ENCODE peak calls at places on chromosomes 2 and 18, in seven cellular contexts. L is IMR-90, Q is neuronal stem cell, M is mesenchymal stem cell, C is H9, N is trophoblast cell, A is H1. R is an unnamed sample.
A peak's percentile ranks its signal among the peaks of the same experiment; 100 is the strongest.

GRCh38 chr2:241150660-241151530 is 628 bp downstream of the PPP1R7 start:
- DNase-seq in L (peak; percentile 51), Q (no peak), M (peak; percentile 29), C (no peak), N (peak; percentile 4), A (no peak), R (no peak)

GRCh38 chr2:140624188-140624587 is 1506.6 kb downstream of the LRP1B start:
- DNase-seq in L (no peak), Q (no peak), M (no peak), C (no peak), N (no peak), A (no peak), R (no peak)

GRCh38 chr18:77376043-77376732 is 126.5 kb downstream of the GALR1 start:
- DNase-seq in L (no peak), Q (no peak), M (no peak), C (no peak), N (no peak), A (no peak), R (no peak)

GRCh38 chr2:176158306-176158643 is 1.2 kb downstream of the HOXD3 start:
- DNase-seq in L (no peak), Q (no peak), M (no peak), C (no peak), N (no peak), A (no peak), R (peak; percentile 58)

GRCh38 chr2:38178556-38179419 is 102.8 kb upstream of the CYP1B1 start:
- DNase-seq in L (peak; percentile 68), Q (no peak), M (peak; percentile 94), C (no peak), N (peak; percentile 75), A (no peak), R (peak; percentile 70)

GRCh38 chr18:56421641-56422040 is 216.8 kb downstream of the TXNL1 start:
- DNase-seq in L (no peak), Q (no peak), M (no peak), C (no peak), N (no peak), A (no peak), R (no peak)

GRCh38 chr2:29583104-29583503 is 338.3 kb downstream of the ALK start:
- DNase-seq in L (peak; percentile 54), Q (no peak), M (no peak), C (no peak), N (peak; percentile 3), A (no peak), R (no peak)

GRCh38 chr2:164314148-164314547 is 307.1 kb downstream of the GRB14 start:
- DNase-seq in L (no peak), Q (no peak), M (peak; percentile 57), C (no peak), N (no peak), A (no peak), R (no peak)

GRCh38 chr2:88666576-88666975 is 24.9 kb upstream of the RPIA start:
- DNase-seq in L (no peak), Q (no peak), M (no peak), C (peak; percentile 31), N (peak; percentile 33), A (no peak), R (peak; percentile 49)

GRCh38 chr2:134253804-134254203 is at the start of gene MGAT5:
- DNase-seq in L (no peak), Q (no peak), M (no peak), C (no peak), N (no peak), A (no peak), R (no peak)

GRCh38 chr2:134454426-134454825 is 200.6 kb downstream of the MGAT5 start:
- DNase-seq in L (no peak), Q (no peak), M (no peak), C (no peak), N (no peak), A (no peak), R (no peak)

GRCh38 chr2:176147790-176148496 is 3.4 kb upstream of the HOXD4 start:
- DNase-seq in L (no peak), Q (no peak), M (no peak), C (no peak), N (no peak), A (no peak), R (peak; percentile 52)

GRCh38 chr2:222038086-222038802 is 260.6 kb downstream of the PAX3 start:
- DNase-seq in L (peak; percentile 13), Q (no peak), M (peak; percentile 24), C (no peak), N (peak; percentile 50), A (no peak), R (peak; percentile 25)

GRCh38 chr2:28231110-28231621 is 161.5 kb upstream of the FOSL2 start:
- DNase-seq in L (peak; percentile 69), Q (no peak), M (peak; percentile 22), C (no peak), N (no peak), A (no peak), R (no peak)

GRCh38 chr2:44169155-44169898 is 652 bp downstream of the PPM1B start:
- DNase-seq in L (peak; percentile 37), Q (peak; percentile 21), M (peak; percentile 67), C (no peak), N (peak; percentile 55), A (no peak), R (peak; percentile 70)

GRCh38 chr2:174683392-174683759 is 80.9 kb downstream of the CHRNA1 start:
- DNase-seq in L (peak; percentile 52), Q (peak; percentile 20), M (peak; percentile 68), C (peak; percentile 39), N (no peak), A (no peak), R (peak; percentile 77)

GRCh38 chr2:219726916-219727315 is 99.5 kb downstream of the SLC4A3 start:
- DNase-seq in L (no peak), Q (no peak), M (no peak), C (peak; percentile 44), N (no peak), A (no peak), R (peak; percentile 74)

GRCh38 chr2:48496867-48497266 is 33.1 kb upstream of the STON1 start:
- DNase-seq in L (peak; percentile 82), Q (no peak), M (peak; percentile 90), C (no peak), N (no peak), A (no peak), R (peak; percentile 69)

GRCh38 chr18:46630160-46630559 is 26.9 kb downstream of the LOXHD1 start:
- DNase-seq in L (peak; percentile 2), Q (no peak), M (no peak), C (no peak), N (no peak), A (no peak), R (peak; percentile 35)

GRCh38 chr18:80106482-80107051 is 2.5 kb upstream of the ADNP2 start:
- DNase-seq in L (peak; percentile 22), Q (no peak), M (peak; percentile 64), C (no peak), N (peak; percentile 89), A (no peak), R (no peak)

GRCh38 chr2:196390243-196391148 is 219.1 kb upstream of the STK17B start:
- DNase-seq in L (no peak), Q (peak; percentile 6), M (no peak), C (no peak), N (peak; percentile 36), A (no peak), R (no peak)

GRCh38 chr2:10103179-10103578 is 19.4 kb upstream of the RRM2 start:
- DNase-seq in L (no peak), Q (no peak), M (no peak), C (no peak), N (no peak), A (no peak), R (no peak)

GRCh38 chr18:49400398-49401072 is 59.9 kb downstream of the DYM start:
- DNase-seq in L (peak; percentile 48), Q (no peak), M (peak; percentile 11), C (no peak), N (no peak), A (no peak), R (no peak)

GRCh38 chr18:80194874-80195570 is 52.3 kb downstream of the PARD6G start:
- DNase-seq in L (no peak), Q (no peak), M (no peak), C (no peak), N (no peak), A (no peak), R (no peak)

GRCh38 chr2:241841181-241842066 is 17.3 kb downstream of the PDCD1 start:
- DNase-seq in L (no peak), Q (no peak), M (no peak), C (peak; percentile 35), N (no peak), A (no peak), R (no peak)

DNA sequence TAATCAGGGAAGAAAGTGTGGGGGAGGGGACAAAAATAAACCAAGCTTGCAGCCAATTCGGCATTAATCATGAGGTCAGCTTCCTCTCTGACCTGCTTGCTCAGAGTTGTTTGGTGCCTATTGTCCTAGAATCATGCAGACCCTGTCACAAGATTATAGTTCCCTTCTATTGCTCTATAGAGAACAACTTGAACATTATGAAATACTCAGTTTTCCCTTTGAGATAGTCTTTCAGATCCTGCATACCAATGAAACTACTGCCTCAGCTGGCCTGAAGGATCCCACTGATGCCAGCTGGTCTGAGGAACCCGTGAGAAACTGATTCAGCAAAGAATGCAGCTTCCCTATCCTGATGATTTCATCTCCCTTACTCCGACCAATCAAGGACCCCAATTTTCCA is 955 bp upstream of the BBS5 start:
- DNase-seq in L (peak; percentile 58), Q (no peak), M (no peak), C (no peak), N (peak; percentile 30), A (no peak), R (peak; percentile 7)
- H3K4me2 ChIP-seq in L (no peak overlapping the region), Q (no peak overlapping the region), M (no peak overlapping the region), C (no peak overlapping the region), N (no peak overlapping the region), A (no peak overlapping the region), R (no peak overlapping the region)

GRCh38 chr2:137937246-137937645 is 27.0 kb upstream of the HNMT start:
- DNase-seq in L (no peak), Q (no peak), M (no peak), C (no peak), N (no peak), A (no peak), R (no peak)

GRCh38 chr2:137939026-137939425 is 25.2 kb upstream of the HNMT start:
- DNase-seq in L (no peak), Q (no peak), M (no peak), C (no peak), N (no peak), A (no peak), R (no peak)

GRCh38 chr2:137938204-137938603 is 26.1 kb upstream of the HNMT start:
- DNase-seq in L (peak; percentile 59), Q (no peak), M (peak; percentile 53), C (no peak), N (no peak), A (no peak), R (no peak)

GRCh38 chr2:137937778-137938177 is 26.5 kb upstream of the HNMT start:
- DNase-seq in L (no peak), Q (no peak), M (no peak), C (peak; percentile 25), N (no peak), A (no peak), R (peak; percentile 47)

GRCh38 chr2:137935591-137935990 is 28.7 kb upstream of the HNMT start:
- DNase-seq in L (no peak), Q (no peak), M (peak; percentile 48), C (no peak), N (no peak), A (no peak), R (no peak)
- H2BK5ac ChIP-seq in L (no peak overlapping the region), Q (no peak overlapping the region), M (no peak overlapping the region), C (no peak overlapping the region), N (no peak overlapping the region), A (no peak overlapping the region), R (no peak overlapping the region)

GRCh38 chr2:65370387-65371093 is 61.9 kb downstream of the SPRED2 start:
- DNase-seq in L (no peak), Q (no peak), M (peak; percentile 75), C (no peak), N (no peak), A (no peak), R (no peak)
- H3K4me2 ChIP-seq in L (peak overlapping the region; percentile 7), Q (no peak overlapping the region), M (no peak overlapping the region), C (no peak overlapping the region), N (no peak overlapping the region), A (no peak overlapping the region), R (no peak overlapping the region)

GRCh38 chr18:78827141-78827540 is 152.5 kb upstream of the SALL3 start:
- DNase-seq in L (no peak), Q (no peak), M (no peak), C (no peak), N (no peak), A (no peak), R (no peak)
- H2BK5ac ChIP-seq in L (no peak overlapping the region), Q (peak overlapping the region; percentile 43), M (no peak overlapping the region), C (no peak overlapping the region), N (no peak overlapping the region), A (no peak overlapping the region), R (no peak overlapping the region)